ENCODE peak calls at places on chromosomes 3 and 15, in nine cellular contexts. One of them, this sample, is unnamed. For H3K4me1, the result is how much of the 10 kb centered on the place peaks cover.

GRCh38 chr15:47744973-47745372 is 27.7 kb downstream of the SEMA6D start:
- DNase-seq in GM23248: no peak
- DNase-seq in PC-3: no peak
- DNase-seq in fibroblast of lung: no peak
- DNase-seq in small intestine: peak
- DNase-seq in H1: no peak
- DNase-seq in neuronal stem cell: no peak
- DNase-seq in breast epithelium: no peak
- DNase-seq in CD8-positive, alpha-beta memory T cell: no peak
- DNase-seq in this sample: no peak

GRCh38 chr15:41847206-41847605 is 8.6 kb downstream of the PLA2G4B start:
- DNase-seq in CD8-positive, alpha-beta memory T cell: no peak
- DNase-seq in PC-3: no peak
- DNase-seq in fibroblast of lung: no peak
- DNase-seq in small intestine: no peak
- DNase-seq in neuronal stem cell: no peak
- DNase-seq in GM23248: no peak
- DNase-seq in breast epithelium: no peak
- DNase-seq in H1: no peak
- DNase-seq in this sample: no peak

GRCh38 chr3:72445827-72446405 is 402.3 kb downstream of the SHQ1 start:
- DNase-seq in fibroblast of lung: no peak
- DNase-seq in small intestine: no peak
- DNase-seq in PC-3: no peak
- DNase-seq in H1: no peak
- DNase-seq in neuronal stem cell: no peak
- DNase-seq in CD8-positive, alpha-beta memory T cell: no peak
- DNase-seq in GM23248: peak
- DNase-seq in breast epithelium: no peak
- DNase-seq in this sample: no peak

GRCh38 chr15:86178845-86179244 is 99.2 kb downstream of the AGBL1 start:
- DNase-seq in small intestine: no peak
- DNase-seq in CD8-positive, alpha-beta memory T cell: no peak
- DNase-seq in GM23248: no peak
- DNase-seq in neuronal stem cell: no peak
- DNase-seq in PC-3: no peak
- DNase-seq in H1: no peak
- DNase-seq in breast epithelium: no peak
- DNase-seq in fibroblast of lung: no peak
- DNase-seq in this sample: no peak

GRCh38 chr3:53815651-53816050 is 30.6 kb downstream of the CHDH start:
- DNase-seq in PC-3: no peak
- DNase-seq in breast epithelium: no peak
- DNase-seq in H1: no peak
- DNase-seq in neuronal stem cell: no peak
- DNase-seq in CD8-positive, alpha-beta memory T cell: no peak
- DNase-seq in fibroblast of lung: no peak
- DNase-seq in GM23248: no peak
- DNase-seq in small intestine: no peak
- DNase-seq in this sample: no peak

GRCh38 chr3:69763976-69764851 is 24.9 kb downstream of the MITF start:
- DNase-seq in fibroblast of lung: no peak
- DNase-seq in breast epithelium: no peak
- DNase-seq in small intestine: no peak
- DNase-seq in neuronal stem cell: no peak
- DNase-seq in PC-3: no peak
- DNase-seq in GM23248: no peak
- DNase-seq in CD8-positive, alpha-beta memory T cell: no peak
- DNase-seq in H1: no peak
- DNase-seq in this sample: no peak

GRCh38 chr15:83571820-83572707 is 81.9 kb upstream of the ADAMTSL3 start:
- DNase-seq in neuronal stem cell: peak
- DNase-seq in CD8-positive, alpha-beta memory T cell: no peak
- DNase-seq in PC-3: peak
- DNase-seq in fibroblast of lung: peak
- DNase-seq in breast epithelium: no peak
- DNase-seq in H1: peak
- DNase-seq in small intestine: no peak
- DNase-seq in GM23248: peak
- DNase-seq in this sample: no peak

GRCh38 chr15:78763796-78764241 is 47.4 kb downstream of the ADAMTS7 start:
- DNase-seq in small intestine: no peak
- DNase-seq in neuronal stem cell: no peak
- DNase-seq in H1: peak
- DNase-seq in PC-3: no peak
- DNase-seq in CD8-positive, alpha-beta memory T cell: no peak
- DNase-seq in GM23248: no peak
- DNase-seq in fibroblast of lung: no peak
- DNase-seq in breast epithelium: no peak
- DNase-seq in this sample: peak

GRCh38 chr15:84595660-84596059 is 5.1 kb upstream of the ZSCAN2 start:
- DNase-seq in neuronal stem cell: no peak
- DNase-seq in breast epithelium: no peak
- DNase-seq in H1: no peak
- DNase-seq in small intestine: no peak
- DNase-seq in GM23248: no peak
- DNase-seq in CD8-positive, alpha-beta memory T cell: no peak
- DNase-seq in PC-3: no peak
- DNase-seq in fibroblast of lung: no peak
- DNase-seq in this sample: no peak

GRCh38 chr3:31253782-31254181 is 278.9 kb upstream of the STT3B start:
- DNase-seq in PC-3: no peak
- DNase-seq in GM23248: no peak
- DNase-seq in CD8-positive, alpha-beta memory T cell: no peak
- DNase-seq in neuronal stem cell: no peak
- DNase-seq in fibroblast of lung: peak
- DNase-seq in small intestine: no peak
- DNase-seq in breast epithelium: no peak
- DNase-seq in H1: no peak
- DNase-seq in this sample: no peak

GRCh38 chr3:52128118-52128683 is 26.0 kb downstream of the POC1A start:
- DNase-seq in neuronal stem cell: no peak
- DNase-seq in H1: no peak
- DNase-seq in breast epithelium: no peak
- DNase-seq in small intestine: no peak
- DNase-seq in PC-3: peak
- DNase-seq in CD8-positive, alpha-beta memory T cell: no peak
- DNase-seq in fibroblast of lung: peak
- DNase-seq in GM23248: peak
- DNase-seq in this sample: no peak

GRCh38 chr15:100919481-100920405 is 586 bp downstream of the LRRK1 start:
- DNase-seq in neuronal stem cell: no peak
- DNase-seq in H1: peak
- DNase-seq in GM23248: peak
- DNase-seq in breast epithelium: no peak
- DNase-seq in small intestine: peak
- DNase-seq in CD8-positive, alpha-beta memory T cell: no peak
- DNase-seq in fibroblast of lung: peak
- DNase-seq in PC-3: peak
- DNase-seq in this sample: peak

GRCh38 chr15:66735909-66736305 is 33.9 kb downstream of the SMAD6 start:
- DNase-seq in CD8-positive, alpha-beta memory T cell: no peak
- DNase-seq in PC-3: no peak
- DNase-seq in neuronal stem cell: no peak
- DNase-seq in H1: no peak
- DNase-seq in fibroblast of lung: no peak
- DNase-seq in small intestine: no peak
- DNase-seq in breast epithelium: no peak
- DNase-seq in GM23248: peak
- DNase-seq in this sample: peak

GRCh38 chr15:63626955-63627354 is 29.8 kb downstream of the FBXL22 start:
- DNase-seq in breast epithelium: no peak
- DNase-seq in CD8-positive, alpha-beta memory T cell: no peak
- DNase-seq in fibroblast of lung: no peak
- DNase-seq in PC-3: no peak
- DNase-seq in H1: no peak
- DNase-seq in neuronal stem cell: no peak
- DNase-seq in GM23248: no peak
- DNase-seq in small intestine: no peak
- DNase-seq in this sample: no peak

GRCh38 chr15:63633312-63633711 is 36.1 kb downstream of the FBXL22 start:
- DNase-seq in small intestine: no peak
- DNase-seq in PC-3: no peak
- DNase-seq in fibroblast of lung: no peak
- DNase-seq in H1: no peak
- DNase-seq in breast epithelium: no peak
- DNase-seq in GM23248: no peak
- DNase-seq in CD8-positive, alpha-beta memory T cell: no peak
- DNase-seq in neuronal stem cell: no peak
- DNase-seq in this sample: no peak

GRCh38 chr15:63628123-63628822 is 31.1 kb downstream of the FBXL22 start:
- DNase-seq in breast epithelium: no peak
- DNase-seq in neuronal stem cell: no peak
- DNase-seq in H1: no peak
- DNase-seq in GM23248: no peak
- DNase-seq in small intestine: no peak
- DNase-seq in PC-3: no peak
- DNase-seq in CD8-positive, alpha-beta memory T cell: no peak
- DNase-seq in fibroblast of lung: no peak
- DNase-seq in this sample: no peak

GRCh38 chr15:63634154-63634553 is 37.0 kb downstream of the FBXL22 start:
- DNase-seq in GM23248: no peak
- DNase-seq in neuronal stem cell: no peak
- DNase-seq in PC-3: no peak
- DNase-seq in breast epithelium: no peak
- DNase-seq in fibroblast of lung: no peak
- DNase-seq in H1: no peak
- DNase-seq in small intestine: no peak
- DNase-seq in CD8-positive, alpha-beta memory T cell: no peak
- DNase-seq in this sample: no peak

GRCh38 chr15:63630036-63630751 is 33.0 kb downstream of the FBXL22 start:
- DNase-seq in breast epithelium: no peak
- DNase-seq in CD8-positive, alpha-beta memory T cell: no peak
- DNase-seq in H1: no peak
- DNase-seq in GM23248: no peak
- DNase-seq in PC-3: no peak
- DNase-seq in small intestine: no peak
- DNase-seq in neuronal stem cell: no peak
- DNase-seq in fibroblast of lung: no peak
- DNase-seq in this sample: no peak
- H3K4me3 ChIP-seq in breast epithelium: no peak
- H3K4me3 ChIP-seq in CD8-positive, alpha-beta memory T cell: no peak
- H3K4me3 ChIP-seq in H1: no peak
- H3K4me3 ChIP-seq in GM23248: no peak
- H3K4me3 ChIP-seq in PC-3: no peak
- H3K4me3 ChIP-seq in small intestine: no peak
- H3K4me3 ChIP-seq in neuronal stem cell: no peak
- H3K4me3 ChIP-seq in fibroblast of lung: no peak
- H3K4me3 ChIP-seq in this sample: no peak

GRCh38 chr15:39498642-39499041 is 82.2 kb upstream of the THBS1 start:
- DNase-seq in PC-3: no peak
- DNase-seq in neuronal stem cell: no peak
- DNase-seq in small intestine: no peak
- DNase-seq in breast epithelium: no peak
- DNase-seq in H1: no peak
- DNase-seq in CD8-positive, alpha-beta memory T cell: no peak
- DNase-seq in fibroblast of lung: no peak
- DNase-seq in GM23248: no peak
- DNase-seq in this sample: no peak

GRCh38 chr15:39499151-39499550 is 81.7 kb upstream of the THBS1 start:
- DNase-seq in breast epithelium: no peak
- DNase-seq in H1: no peak
- DNase-seq in small intestine: no peak
- DNase-seq in neuronal stem cell: no peak
- DNase-seq in CD8-positive, alpha-beta memory T cell: no peak
- DNase-seq in PC-3: no peak
- DNase-seq in GM23248: peak
- DNase-seq in fibroblast of lung: no peak
- DNase-seq in this sample: no peak

GRCh38 chr15:39495871-39496459 is 84.9 kb upstream of the THBS1 start:
- DNase-seq in PC-3: no peak
- DNase-seq in breast epithelium: no peak
- DNase-seq in CD8-positive, alpha-beta memory T cell: no peak
- DNase-seq in fibroblast of lung: peak
- DNase-seq in GM23248: peak
- DNase-seq in H1: no peak
- DNase-seq in small intestine: no peak
- DNase-seq in neuronal stem cell: no peak
- DNase-seq in this sample: no peak

GRCh38 chr15:39497759-39498565 is 82.9 kb upstream of the THBS1 start:
- DNase-seq in GM23248: peak
- DNase-seq in CD8-positive, alpha-beta memory T cell: no peak
- DNase-seq in fibroblast of lung: no peak
- DNase-seq in H1: no peak
- DNase-seq in breast epithelium: no peak
- DNase-seq in small intestine: no peak
- DNase-seq in neuronal stem cell: no peak
- DNase-seq in PC-3: no peak
- DNase-seq in this sample: no peak

GRCh38 chr15:39497016-39497758 is 83.7 kb upstream of the THBS1 start:
- DNase-seq in H1: no peak
- DNase-seq in small intestine: no peak
- DNase-seq in breast epithelium: no peak
- DNase-seq in GM23248: no peak
- DNase-seq in neuronal stem cell: no peak
- DNase-seq in fibroblast of lung: no peak
- DNase-seq in PC-3: no peak
- DNase-seq in CD8-positive, alpha-beta memory T cell: no peak
- DNase-seq in this sample: no peak
- H3K4me1 ChIP-seq in H1: under half
- H3K4me1 ChIP-seq in small intestine: under half
- H3K4me1 ChIP-seq in breast epithelium: under half
- H3K4me1 ChIP-seq in GM23248: under half
- H3K4me1 ChIP-seq in neuronal stem cell: under half
- H3K4me1 ChIP-seq in fibroblast of lung: under half
- H3K4me1 ChIP-seq in PC-3: under half
- H3K4me1 ChIP-seq in CD8-positive, alpha-beta memory T cell: under half
- H3K4me1 ChIP-seq in this sample: under half

DNA sequence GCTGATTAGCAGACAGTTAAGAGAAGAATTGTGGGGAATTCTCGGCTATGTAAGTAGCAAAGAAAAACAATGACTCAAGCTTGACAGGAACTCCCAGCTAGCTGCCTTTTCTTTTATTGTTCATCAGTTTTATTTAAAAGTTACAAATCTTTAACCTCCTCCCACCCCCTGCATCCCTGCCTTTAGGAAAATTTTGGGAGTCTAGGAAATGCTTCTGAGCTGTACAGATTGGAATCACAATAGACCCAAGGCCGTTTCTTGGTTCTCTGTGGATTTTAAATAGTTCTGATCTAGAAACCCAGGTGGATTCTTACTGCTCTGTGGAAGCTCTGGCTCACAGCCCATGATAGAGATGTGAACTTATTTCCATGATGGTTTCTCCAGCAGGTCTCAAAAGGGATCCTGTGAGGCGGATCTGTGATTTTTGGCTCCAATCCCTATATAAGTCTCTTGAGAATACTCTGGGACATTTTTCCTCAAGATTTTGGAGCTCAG is 312.3 kb downstream of the EPHA3 start:
- DNase-seq in neuronal stem cell: no peak
- DNase-seq in GM23248: no peak
- DNase-seq in breast epithelium: no peak
- DNase-seq in PC-3: peak
- DNase-seq in H1: no peak
- DNase-seq in CD8-positive, alpha-beta memory T cell: no peak
- DNase-seq in fibroblast of lung: no peak
- DNase-seq in small intestine: no peak
- DNase-seq in this sample: no peak
- H3K4me3 ChIP-seq in neuronal stem cell: no peak
- H3K4me3 ChIP-seq in GM23248: no peak
- H3K4me3 ChIP-seq in breast epithelium: no peak
- H3K4me3 ChIP-seq in PC-3: no peak
- H3K4me3 ChIP-seq in H1: no peak
- H3K4me3 ChIP-seq in CD8-positive, alpha-beta memory T cell: no peak
- H3K4me3 ChIP-seq in fibroblast of lung: no peak
- H3K4me3 ChIP-seq in small intestine: no peak
- H3K4me3 ChIP-seq in this sample: no peak

GRCh38 chr15:40081691-40082194 is 26.9 kb downstream of the BMF start:
- DNase-seq in PC-3: peak
- DNase-seq in small intestine: peak
- DNase-seq in fibroblast of lung: peak
- DNase-seq in CD8-positive, alpha-beta memory T cell: no peak
- DNase-seq in H1: no peak
- DNase-seq in GM23248: peak
- DNase-seq in breast epithelium: peak
- DNase-seq in neuronal stem cell: peak
- DNase-seq in this sample: peak
- H3K4me1 ChIP-seq in PC-3: under half
- H3K4me1 ChIP-seq in small intestine: under half
- H3K4me1 ChIP-seq in fibroblast of lung: under half
- H3K4me1 ChIP-seq in CD8-positive, alpha-beta memory T cell: under half
- H3K4me1 ChIP-seq in H1: under half
- H3K4me1 ChIP-seq in GM23248: under half
- H3K4me1 ChIP-seq in breast epithelium: under half
- H3K4me1 ChIP-seq in neuronal stem cell: under half
- H3K4me1 ChIP-seq in this sample: under half